ENCODE peak calls at places on chromosomes 2 and 18, in six cellular contexts. H, X, U, D, M and J are unnamed samples.

GRCh38 chr2:191050640-191050987 is 36.6 kb upstream of the STAT1 start:
- DNase-seq in H (no peak), U (no peak), X (no peak), M (no peak), D (no peak), J (no peak)

GRCh38 chr2:11121099-11121822 is 34.0 kb upstream of the SLC66A3 start:
- DNase-seq in D (no peak), X (no peak), H (no peak), M (no peak), U (no peak), J (no peak)

GRCh38 chr18:45090526-45091140 is 409.9 kb downstream of the SETBP1 start:
- DNase-seq in D (no peak), M (no peak), U (no peak), H (no peak), X (no peak), J (no peak)

GRCh38 chr2:95007822-95008221 is 17.7 kb upstream of the MAL start:
- DNase-seq in M (no peak), H (peak; percentile 60), X (no peak), U (no peak), D (peak; percentile 43), J (no peak)

GRCh38 chr2:60354713-60355112 is 198.7 kb downstream of the BCL11A start:
- DNase-seq in X (peak; percentile 70), U (no peak), M (no peak), D (no peak), H (no peak), J (peak; percentile 65)

GRCh38 chr2:158773121-158773520 is 22.0 kb upstream of the DAPL1 start:
- DNase-seq in X (no peak), M (no peak), H (no peak), U (no peak), D (no peak), J (no peak)

GRCh38 chr2:131425191-131426021 is 50.5 kb upstream of the TUBA3D start:
- DNase-seq in X (no peak), D (no peak), M (no peak), H (no peak), U (no peak), J (no peak)

GRCh38 chr18:76490040-76490439 is 5.0 kb downstream of the ZNF516 start:
- DNase-seq in D (no peak), H (no peak), M (no peak), U (no peak), X (no peak), J (no peak)

GRCh38 chr2:188517549-188518255 is 226.0 kb downstream of the GULP1 start:
- DNase-seq in M (no peak), D (no peak), U (no peak), H (no peak), X (no peak), J (no peak)

GRCh38 chr18:12598181-12598921 is 59.6 kb downstream of the SPIRE1 start:
- DNase-seq in D (no peak), U (no peak), H (no peak), X (no peak), M (no peak), J (no peak)

GRCh38 chr2:10030311-10030736 is 13.0 kb upstream of the KLF11 start:
- DNase-seq in M (no peak), H (no peak), X (no peak), D (no peak), U (no peak), J (no peak)

GRCh38 chr2:70779911-70780580 is 10.4 kb downstream of the FIGLA start:
- DNase-seq in M (no peak), X (peak; percentile 38), D (no peak), H (no peak), U (no peak), J (no peak)

GRCh38 chr2:168034586-168034985 is 212.8 kb downstream of the STK39 start:
- DNase-seq in D (no peak), U (no peak), H (no peak), X (no peak), M (no peak), J (no peak)

GRCh38 chr2:232927041-232927792 is 57.2 kb downstream of the SNORC start:
- DNase-seq in M (no peak), D (no peak), H (no peak), X (peak; percentile 31), U (no peak), J (no peak)

GRCh38 chr2:86453838-86454237 is 12.7 kb downstream of the KDM3A start:
- DNase-seq in U (no peak), M (no peak), D (peak; percentile 76), X (peak; percentile 50), H (no peak), J (peak; percentile 16)

GRCh38 chr2:235170536-235171510 is 219.0 kb downstream of the SH3BP4 start:
- DNase-seq in X (peak; percentile 80), D (no peak), U (peak; percentile 12), M (no peak), H (no peak), J (peak; percentile 31)

GRCh38 chr18:48675912-48676311 is 137.1 kb downstream of the CTIF start:
- DNase-seq in X (no peak), U (no peak), H (no peak), M (no peak), D (peak; percentile 18), J (no peak)

GRCh38 chr2:189281151-189281550 is 101.6 kb upstream of the COL5A2 start:
- DNase-seq in H (no peak), U (no peak), X (no peak), D (no peak), M (no peak), J (no peak)

GRCh38 chr2:101751276-101751675 is 53.8 kb downstream of the MAP4K4 start:
- DNase-seq in M (no peak), D (no peak), H (no peak), X (no peak), U (no peak), J (no peak)
- H3K27ac ChIP-seq in M (peak overlapping the region; percentile 72), D (no peak overlapping the region), H (peak overlapping the region; percentile 49), X (no peak overlapping the region), U (no peak overlapping the region), J (peak overlapping the region; percentile 29)

GRCh38 chr18:55453186-55453585 is 134.8 kb downstream of the TCF4 start:
- DNase-seq in D (no peak), H (no peak), U (no peak), X (no peak), M (no peak), J (no peak)
- H3K27ac ChIP-seq in D (no peak overlapping the region), H (peak overlapping the region; percentile 47), U (no peak overlapping the region), X (peak overlapping the region; percentile 90), M (no peak overlapping the region), J (no peak overlapping the region)

DNA sequence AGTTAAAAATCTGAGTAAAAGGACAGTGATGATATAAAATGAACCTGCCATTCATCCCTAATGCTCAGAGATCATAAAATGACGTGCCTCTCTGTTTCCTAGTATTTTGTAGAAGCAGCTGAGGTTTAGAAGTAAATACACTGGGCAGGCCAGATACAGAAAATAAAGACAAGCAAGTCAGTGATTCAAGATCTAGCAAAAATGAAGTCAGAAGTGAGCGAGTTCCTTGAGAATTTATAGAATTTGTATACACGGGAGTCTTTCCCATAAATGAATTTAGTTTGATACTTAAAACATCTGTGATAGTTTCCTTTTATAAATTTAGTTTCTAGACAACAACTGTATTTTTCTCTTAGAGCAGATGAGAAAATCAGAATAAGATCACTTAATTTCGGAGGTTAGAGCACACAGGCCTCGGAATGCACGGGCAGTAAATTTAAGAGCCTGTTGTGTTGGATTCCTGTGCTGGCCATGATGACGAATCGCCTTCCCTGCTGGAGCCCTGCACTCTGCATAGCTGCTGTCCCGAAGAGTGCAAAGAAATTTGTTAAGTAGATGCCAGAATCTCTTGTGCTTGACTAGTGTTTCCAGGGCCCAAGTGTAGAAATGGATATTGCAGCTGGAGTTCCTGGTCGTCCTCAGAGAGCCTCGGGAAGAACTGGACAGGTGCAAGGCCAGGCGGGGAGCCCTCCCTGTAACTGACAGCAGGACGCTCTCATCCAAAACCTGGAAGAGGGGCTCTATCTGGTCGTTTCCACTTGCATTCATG is 83.7 kb upstream of the RBM44 start:
- DNase-seq in D (no peak), M (no peak), H (no peak), U (no peak), X (peak; percentile 62), J (no peak)
- H3K27ac ChIP-seq in D (peak overlapping the region; percentile 80), M (peak overlapping the region; percentile 35), H (peak overlapping the region; percentile 87), U (no peak overlapping the region), X (peak overlapping the region; percentile 77), J (peak overlapping the region; percentile 70)

DNA sequence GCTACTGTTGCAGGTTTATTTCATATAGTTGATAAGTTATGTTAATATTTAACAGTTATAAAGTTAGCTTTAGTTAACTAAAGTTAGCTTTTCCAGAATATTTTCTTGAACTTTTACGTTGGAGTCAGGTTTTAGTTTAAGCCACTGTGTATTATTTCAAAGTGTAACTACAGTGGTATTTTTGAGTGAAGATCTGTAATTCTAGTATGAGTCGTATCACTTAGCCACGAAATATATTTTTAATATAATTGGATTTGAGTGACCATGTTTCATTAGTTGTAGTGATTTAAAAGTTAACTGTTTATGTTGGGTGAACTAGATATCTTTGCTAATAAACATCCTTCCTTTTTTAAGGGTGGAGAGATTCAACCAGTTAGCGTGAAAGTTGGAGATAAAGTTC is 2.5 kb downstream of the HSPE1 start:
- DNase-seq in U (no peak), X (no peak), D (no peak), M (no peak), H (no peak), J (no peak)
- H3K27ac ChIP-seq in U (no peak overlapping the region), X (no peak overlapping the region), D (no peak overlapping the region), M (peak overlapping the region; percentile 91), H (peak overlapping the region; percentile 13), J (no peak overlapping the region)

GRCh38 chr2:127676906-127677305 is 1.6 kb upstream of the LIMS2 start:
- DNase-seq in U (no peak), H (no peak), D (no peak), X (no peak), M (no peak), J (no peak)

GRCh38 chr2:127673304-127674069 is 1.8 kb downstream of the LIMS2 start:
- DNase-seq in D (peak; percentile 20), H (no peak), M (no peak), X (no peak), U (no peak), J (no peak)

GRCh38 chr2:127674241-127675209 is 805 bp downstream of the LIMS2 start:
- DNase-seq in D (peak; percentile 70), H (peak; percentile 62), X (peak; percentile 45), U (no peak), M (no peak), J (no peak)

GRCh38 chr2:127678531-127678930 is 3.2 kb upstream of the LIMS2 start:
- DNase-seq in X (no peak), U (no peak), D (no peak), M (no peak), H (no peak), J (no peak)

GRCh38 chr2:127675335-127676261 is at the start of gene LIMS2:
- DNase-seq in M (no peak), U (no peak), D (peak; percentile 76), X (peak; percentile 53), H (peak; percentile 68), J (no peak)
- H3K27ac ChIP-seq in M (peak within 1 kb of the TSS; percentile 13), U (no peak within 1 kb of the TSS), D (peak within 1 kb of the TSS; percentile 98), X (no peak within 1 kb of the TSS), H (peak within 1 kb of the TSS; percentile 99), J (no peak within 1 kb of the TSS)